ENCODE peak calls at places on chromosomes 6 and 20, in six cellular contexts. V, G, I, Z, Q and A are unnamed samples.

GRCh38 chr20:37461376-37461775 is 59.7 kb upstream of the NNAT start:
- DNase-seq in G (no peak), Z (no peak), Q (no peak), V (no peak), I (no peak), A (no peak)

GRCh38 chr20:6636209-6637159 is 131.0 kb upstream of the BMP2 start:
- DNase-seq in G (no peak), Z (no peak), V (peak; percentile 41), Q (peak; percentile 82), I (no peak), A (no peak)

GRCh38 chr20:4289875-4290274 is 274.5 kb upstream of the RNF24 start:
- DNase-seq in I (no peak), Z (no peak), G (no peak), V (no peak), Q (peak; percentile 6), A (no peak)

GRCh38 chr6:73302339-73302738 is 39.3 kb upstream of the KHDC1 start:
- DNase-seq in Q (peak; percentile 16), Z (no peak), I (no peak), G (no peak), V (no peak), A (no peak)

GRCh38 chr20:1897965-1898464 is 2.8 kb downstream of the SIRPA start:
- DNase-seq in I (no peak), Q (no peak), G (no peak), Z (peak; percentile 72), V (no peak), A (no peak)

GRCh38 chr6:144989319-144990099 is 704.4 kb downstream of the UTRN start:
- DNase-seq in V (no peak), I (no peak), Z (no peak), G (no peak), Q (peak; percentile 41), A (no peak)

GRCh38 chr20:4435671-4436070 is 286.0 kb upstream of the PRND start:
- DNase-seq in Z (no peak), G (no peak), V (no peak), I (no peak), Q (no peak), A (no peak)

GRCh38 chr20:8196096-8196495 is 64.0 kb downstream of the PLCB1 start:
- DNase-seq in G (no peak), V (no peak), Q (no peak), Z (no peak), I (no peak), A (no peak)

GRCh38 chr20:63050406-63050805 is 43.6 kb upstream of the BHLHE23 start:
- DNase-seq in Z (no peak), Q (no peak), I (no peak), V (no peak), G (peak; percentile 19), A (no peak)

GRCh38 chr20:58306421-58307261 is 2.9 kb upstream of the RAB22A start:
- DNase-seq in I (no peak), V (peak; percentile 23), G (no peak), Z (peak; percentile 36), Q (peak; percentile 57), A (no peak)

GRCh38 chr20:58308680-58309527 is 611 bp upstream of the RAB22A start:
- DNase-seq in Q (peak; percentile 39), I (peak; percentile 88), V (peak; percentile 71), G (peak; percentile 85), Z (peak; percentile 83), A (no peak)

GRCh38 chr20:58308290-58308679 is 1.2 kb upstream of the RAB22A start:
- DNase-seq in G (no peak), Z (no peak), V (no peak), Q (no peak), I (no peak), A (no peak)

GRCh38 chr20:58307270-58307669 is 2.2 kb upstream of the RAB22A start:
- DNase-seq in G (no peak), I (no peak), V (no peak), Z (no peak), Q (no peak), A (no peak)

GRCh38 chr20:58303547-58303946 is 6.0 kb upstream of the RAB22A start:
- DNase-seq in Q (peak; percentile 68), Z (no peak), V (no peak), G (no peak), I (no peak), A (no peak)
- TF ChIP-seq CTCF in Q (no peak), Z (no peak), V (no peak), G (no peak), I (no peak), A (no peak)

GRCh38 chr6:52049252-52050050 is 38.0 kb downstream of the PKHD1 start:
- DNase-seq in G (no peak), I (no peak), Z (peak; percentile 44), Q (peak; percentile 63), V (no peak), A (no peak)
- TF ChIP-seq CTCF in G (peak; percentile 62), I (peak; percentile 38), Z (peak; percentile 18), Q (peak; percentile 87), V (peak; percentile 72), A (peak; percentile 72)

GRCh38 chr6:68468244-68468884 is 166.7 kb upstream of the ADGRB3 start:
- DNase-seq in Q (peak; percentile 52), I (no peak), Z (no peak), G (no peak), V (no peak), A (no peak)
- TF ChIP-seq CTCF in Q (peak; percentile 72), I (no peak), Z (peak; percentile 17), G (no peak), V (no peak), A (peak; percentile 37)

GRCh38 chr6:124478906-124479305 is 483.3 kb upstream of the RNF217 start:
- DNase-seq in I (no peak), Z (no peak), V (no peak), G (no peak), Q (no peak), A (no peak)

GRCh38 chr6:124487778-124488431 is 474.3 kb upstream of the RNF217 start:
- DNase-seq in I (no peak), Z (no peak), G (no peak), V (no peak), Q (peak; percentile 34), A (no peak)

GRCh38 chr6:124480021-124480430 is 482.2 kb upstream of the RNF217 start:
- DNase-seq in Z (no peak), G (no peak), Q (no peak), V (no peak), I (no peak), A (no peak)

DNA sequence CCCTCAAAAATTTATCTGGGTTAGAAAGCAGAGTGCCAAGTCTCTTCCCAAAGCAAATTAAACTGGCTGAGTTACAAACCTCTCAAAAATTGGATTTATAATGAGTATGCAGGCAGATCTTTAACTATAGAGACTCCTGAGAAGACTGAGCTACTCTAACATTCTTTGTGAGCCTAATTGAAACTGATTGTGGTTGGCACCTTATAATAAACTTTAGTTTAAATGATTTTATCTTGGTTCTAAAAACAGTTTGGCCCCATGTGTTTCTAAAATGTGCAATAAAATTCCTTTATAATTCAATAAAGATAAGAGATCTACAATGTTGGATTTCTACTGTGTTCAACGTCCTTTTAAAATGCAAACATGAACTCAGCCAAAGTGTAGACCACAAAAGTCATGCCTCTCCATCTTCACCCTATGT is 480.2 kb upstream of the RNF217 start:
- DNase-seq in Z (no peak), I (no peak), V (no peak), G (no peak), Q (no peak), A (no peak)
- TF ChIP-seq CTCF in Z (no peak), I (no peak), V (no peak), G (no peak), Q (no peak), A (no peak)

DNA sequence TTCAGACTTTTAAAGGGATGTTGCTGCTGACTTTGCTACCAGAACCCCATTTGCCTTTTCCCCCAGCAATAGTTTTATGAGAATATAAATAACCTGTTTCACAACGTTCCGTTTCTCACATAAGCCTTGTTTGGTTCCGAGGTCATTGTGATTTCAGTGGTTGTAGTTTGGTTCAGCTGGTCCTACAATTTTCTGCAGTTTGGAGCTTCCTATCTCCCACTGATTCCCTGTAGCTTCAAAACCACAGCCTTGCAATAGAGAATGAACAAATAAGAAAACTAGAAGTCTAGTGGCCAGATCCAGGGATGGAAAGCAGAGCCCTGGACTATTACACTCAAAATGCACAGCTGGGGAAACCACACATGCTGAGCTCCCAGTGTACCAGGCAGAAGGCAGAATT is 24.1 kb upstream of the SH3BGRL2 start:
- DNase-seq in V (no peak), Q (no peak), I (no peak), G (no peak), Z (no peak), A (no peak)
- TF ChIP-seq CTCF in V (no peak), Q (no peak), I (no peak), G (no peak), Z (no peak), A (no peak)

GRCh38 chr6:37713529-37714119 is 15.9 kb upstream of the MDGA1 start:
- DNase-seq in V (no peak), Q (no peak), Z (no peak), G (no peak), I (no peak), A (no peak)
- TF ChIP-seq CTCF in V (no peak), Q (no peak), Z (no peak), G (no peak), I (no peak), A (no peak)

GRCh38 chr6:111802720-111803119 is 70.5 kb downstream of the FYN start:
- DNase-seq in Z (no peak), I (no peak), V (no peak), G (no peak), Q (no peak), A (no peak)

GRCh38 chr6:111805511-111806181 is 67.6 kb downstream of the FYN start:
- DNase-seq in I (no peak), Q (peak; percentile 65), Z (peak; percentile 52), V (no peak), G (no peak), A (no peak)

GRCh38 chr6:111803384-111803783 is 69.9 kb downstream of the FYN start:
- DNase-seq in V (no peak), G (no peak), I (no peak), Z (no peak), Q (no peak), A (no peak)

GRCh38 chr6:111803804-111804203 is 69.4 kb downstream of the FYN start:
- DNase-seq in Q (no peak), I (no peak), G (no peak), V (no peak), Z (no peak), A (no peak)

DNA sequence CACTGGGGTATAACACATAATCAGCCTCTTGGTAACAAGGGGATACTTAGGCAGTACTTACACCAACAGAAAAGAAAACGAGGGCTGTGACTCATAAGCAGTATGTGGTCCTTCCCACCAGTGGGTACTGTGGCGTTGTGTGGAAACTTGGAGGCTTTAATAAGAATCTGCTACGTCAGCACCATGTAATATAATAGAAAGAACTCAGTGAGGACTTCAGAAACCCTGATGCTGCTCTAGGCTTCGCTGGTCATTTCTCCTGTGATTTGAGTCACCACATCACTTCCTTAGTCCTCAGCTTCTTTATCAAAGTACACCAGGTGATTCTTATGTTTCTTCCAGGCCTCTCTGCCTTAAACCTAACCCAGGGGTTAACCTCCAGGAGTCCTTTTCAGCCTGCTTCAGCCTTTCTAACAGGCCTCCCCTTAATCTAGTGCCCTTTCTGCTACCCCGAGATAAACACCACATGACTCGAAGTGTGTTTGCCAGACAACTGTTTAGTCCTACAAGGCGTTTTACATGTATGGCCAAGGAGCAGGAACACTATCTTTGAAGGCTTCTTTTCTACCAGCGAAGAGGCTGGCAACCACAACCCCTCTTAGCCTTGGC is 68.5 kb downstream of the FYN start:
- DNase-seq in Z (peak; percentile 43), G (no peak), I (no peak), Q (no peak), V (no peak), A (no peak)
- TF ChIP-seq CTCF in Z (no peak), G (no peak), I (no peak), Q (no peak), V (peak; percentile 18), A (no peak)